ENCODE peak calls at places on chromosomes 12 and 14, in six cellular contexts. One of them, this sample, is unnamed.
A peak's percentile ranks its signal among the peaks of the same experiment; 100 is the strongest.

GRCh38 chr12:106633451-106633823 is 50.6 kb downstream of the RFX4 start:
- DNase-seq in lower leg skin: no peak
- DNase-seq in stimulated activated CD8-positive, alpha-beta memory T cell treated with anti-CD3 and anti-CD28 coated beads, Interleukin-2, amount 100 ng/mL, for 1 hour: no peak
- DNase-seq in CD8-positive, alpha-beta memory T cell: no peak
- DNase-seq in astrocyte: peak; percentile 36
- DNase-seq in GOT3: no peak
- DNase-seq in this sample: no peak

GRCh38 chr12:46787496-46788055 is 38.2 kb downstream of the SLC38A4 start:
- DNase-seq in lower leg skin: no peak
- DNase-seq in stimulated activated CD8-positive, alpha-beta memory T cell treated with anti-CD3 and anti-CD28 coated beads, Interleukin-2, amount 100 ng/mL, for 1 hour: no peak
- DNase-seq in CD8-positive, alpha-beta memory T cell: no peak
- DNase-seq in astrocyte: no peak
- DNase-seq in GOT3: no peak
- DNase-seq in this sample: no peak

GRCh38 chr14:68695326-68695768 is 97.5 kb downstream of the ZFP36L1 start:
- DNase-seq in lower leg skin: peak; percentile 80
- DNase-seq in stimulated activated CD8-positive, alpha-beta memory T cell treated with anti-CD3 and anti-CD28 coated beads, Interleukin-2, amount 100 ng/mL, for 1 hour: no peak
- DNase-seq in CD8-positive, alpha-beta memory T cell: no peak
- DNase-seq in astrocyte: peak; percentile 100
- DNase-seq in GOT3: peak; percentile 27
- DNase-seq in this sample: peak; percentile 84

GRCh38 chr12:50569321-50569720 is 64.5 kb downstream of the DIP2B start:
- DNase-seq in lower leg skin: no peak
- DNase-seq in stimulated activated CD8-positive, alpha-beta memory T cell treated with anti-CD3 and anti-CD28 coated beads, Interleukin-2, amount 100 ng/mL, for 1 hour: no peak
- DNase-seq in CD8-positive, alpha-beta memory T cell: no peak
- DNase-seq in astrocyte: no peak
- DNase-seq in GOT3: no peak
- DNase-seq in this sample: no peak

GRCh38 chr14:68085742-68086141 is 266.2 kb downstream of the RAD51B start:
- DNase-seq in lower leg skin: no peak
- DNase-seq in stimulated activated CD8-positive, alpha-beta memory T cell treated with anti-CD3 and anti-CD28 coated beads, Interleukin-2, amount 100 ng/mL, for 1 hour: no peak
- DNase-seq in CD8-positive, alpha-beta memory T cell: no peak
- DNase-seq in astrocyte: no peak
- DNase-seq in GOT3: no peak
- DNase-seq in this sample: no peak

GRCh38 chr12:95385246-95385645 is 88.7 kb upstream of the METAP2 start:
- DNase-seq in lower leg skin: no peak
- DNase-seq in stimulated activated CD8-positive, alpha-beta memory T cell treated with anti-CD3 and anti-CD28 coated beads, Interleukin-2, amount 100 ng/mL, for 1 hour: no peak
- DNase-seq in CD8-positive, alpha-beta memory T cell: no peak
- DNase-seq in astrocyte: peak; percentile 30
- DNase-seq in GOT3: no peak
- DNase-seq in this sample: peak; percentile 69

GRCh38 chr14:55976619-55977018 is 141.6 kb upstream of the PELI2 start:
- DNase-seq in lower leg skin: no peak
- DNase-seq in stimulated activated CD8-positive, alpha-beta memory T cell treated with anti-CD3 and anti-CD28 coated beads, Interleukin-2, amount 100 ng/mL, for 1 hour: no peak
- DNase-seq in CD8-positive, alpha-beta memory T cell: no peak
- DNase-seq in astrocyte: peak; percentile 16
- DNase-seq in GOT3: no peak
- DNase-seq in this sample: no peak

GRCh38 chr14:88045705-88046104 is 40.8 kb downstream of the GPR65 start:
- DNase-seq in lower leg skin: peak; percentile 27
- DNase-seq in stimulated activated CD8-positive, alpha-beta memory T cell treated with anti-CD3 and anti-CD28 coated beads, Interleukin-2, amount 100 ng/mL, for 1 hour: no peak
- DNase-seq in CD8-positive, alpha-beta memory T cell: no peak
- DNase-seq in astrocyte: no peak
- DNase-seq in GOT3: no peak
- DNase-seq in this sample: peak; percentile 69

GRCh38 chr12:124865728-124866127 is 2.1 kb upstream of the SCARB1 start:
- DNase-seq in lower leg skin: no peak
- DNase-seq in stimulated activated CD8-positive, alpha-beta memory T cell treated with anti-CD3 and anti-CD28 coated beads, Interleukin-2, amount 100 ng/mL, for 1 hour: no peak
- DNase-seq in CD8-positive, alpha-beta memory T cell: no peak
- DNase-seq in astrocyte: no peak
- DNase-seq in GOT3: no peak
- DNase-seq in this sample: no peak

GRCh38 chr12:25629341-25629740 is 76.3 kb upstream of the LMNTD1 start:
- DNase-seq in lower leg skin: no peak
- DNase-seq in stimulated activated CD8-positive, alpha-beta memory T cell treated with anti-CD3 and anti-CD28 coated beads, Interleukin-2, amount 100 ng/mL, for 1 hour: no peak
- DNase-seq in CD8-positive, alpha-beta memory T cell: no peak
- DNase-seq in astrocyte: no peak
- DNase-seq in GOT3: no peak
- DNase-seq in this sample: no peak

GRCh38 chr12:38669530-38669929 is 235.9 kb downstream of the CPNE8 start:
- DNase-seq in lower leg skin: no peak
- DNase-seq in stimulated activated CD8-positive, alpha-beta memory T cell treated with anti-CD3 and anti-CD28 coated beads, Interleukin-2, amount 100 ng/mL, for 1 hour: no peak
- DNase-seq in CD8-positive, alpha-beta memory T cell: no peak
- DNase-seq in astrocyte: no peak
- DNase-seq in GOT3: no peak
- DNase-seq in this sample: no peak

GRCh38 chr12:123788541-123788940 is 26.4 kb downstream of the DNAH10 start:
- DNase-seq in lower leg skin: no peak
- DNase-seq in stimulated activated CD8-positive, alpha-beta memory T cell treated with anti-CD3 and anti-CD28 coated beads, Interleukin-2, amount 100 ng/mL, for 1 hour: no peak
- DNase-seq in CD8-positive, alpha-beta memory T cell: no peak
- DNase-seq in astrocyte: no peak
- DNase-seq in GOT3: no peak
- DNase-seq in this sample: peak; percentile 16

GRCh38 chr12:78236264-78236663 is 405.6 kb downstream of the NAV3 start:
- DNase-seq in lower leg skin: no peak
- DNase-seq in stimulated activated CD8-positive, alpha-beta memory T cell treated with anti-CD3 and anti-CD28 coated beads, Interleukin-2, amount 100 ng/mL, for 1 hour: no peak
- DNase-seq in CD8-positive, alpha-beta memory T cell: no peak
- DNase-seq in astrocyte: peak; percentile 12
- DNase-seq in GOT3: no peak
- DNase-seq in this sample: no peak

GRCh38 chr14:68468437-68469207 is 324.2 kb downstream of the ZFP36L1 start:
- DNase-seq in lower leg skin: no peak
- DNase-seq in stimulated activated CD8-positive, alpha-beta memory T cell treated with anti-CD3 and anti-CD28 coated beads, Interleukin-2, amount 100 ng/mL, for 1 hour: no peak
- DNase-seq in CD8-positive, alpha-beta memory T cell: peak; percentile 9
- DNase-seq in astrocyte: peak; percentile 96
- DNase-seq in GOT3: no peak
- DNase-seq in this sample: no peak

GRCh38 chr12:56898938-56899337 is 35.3 kb downstream of the SDR9C7 start:
- DNase-seq in lower leg skin: no peak
- DNase-seq in stimulated activated CD8-positive, alpha-beta memory T cell treated with anti-CD3 and anti-CD28 coated beads, Interleukin-2, amount 100 ng/mL, for 1 hour: no peak
- DNase-seq in CD8-positive, alpha-beta memory T cell: no peak
- DNase-seq in astrocyte: no peak
- DNase-seq in GOT3: no peak
- DNase-seq in this sample: no peak

GRCh38 chr14:69554500-69554899 is 20.2 kb downstream of the CCDC177 start:
- DNase-seq in lower leg skin: no peak
- DNase-seq in stimulated activated CD8-positive, alpha-beta memory T cell treated with anti-CD3 and anti-CD28 coated beads, Interleukin-2, amount 100 ng/mL, for 1 hour: no peak
- DNase-seq in CD8-positive, alpha-beta memory T cell: no peak
- DNase-seq in astrocyte: no peak
- DNase-seq in GOT3: no peak
- DNase-seq in this sample: no peak

GRCh38 chr14:80714489-80714888 is 227.0 kb downstream of the CEP128 start:
- DNase-seq in lower leg skin: no peak
- DNase-seq in stimulated activated CD8-positive, alpha-beta memory T cell treated with anti-CD3 and anti-CD28 coated beads, Interleukin-2, amount 100 ng/mL, for 1 hour: no peak
- DNase-seq in CD8-positive, alpha-beta memory T cell: no peak
- DNase-seq in astrocyte: no peak
- DNase-seq in GOT3: no peak
- DNase-seq in this sample: no peak

GRCh38 chr12:47744005-47744651 is 14.6 kb downstream of the RAPGEF3 start:
- DNase-seq in lower leg skin: peak; percentile 49
- DNase-seq in stimulated activated CD8-positive, alpha-beta memory T cell treated with anti-CD3 and anti-CD28 coated beads, Interleukin-2, amount 100 ng/mL, for 1 hour: peak; percentile 44
- DNase-seq in CD8-positive, alpha-beta memory T cell: peak; percentile 39
- DNase-seq in astrocyte: no peak
- DNase-seq in GOT3: no peak
- DNase-seq in this sample: no peak

GRCh38 chr12:109056891-109057290 is 4.5 kb downstream of the USP30 start:
- DNase-seq in lower leg skin: no peak
- DNase-seq in stimulated activated CD8-positive, alpha-beta memory T cell treated with anti-CD3 and anti-CD28 coated beads, Interleukin-2, amount 100 ng/mL, for 1 hour: no peak
- DNase-seq in CD8-positive, alpha-beta memory T cell: no peak
- DNase-seq in astrocyte: no peak
- DNase-seq in GOT3: no peak
- DNase-seq in this sample: no peak

GRCh38 chr12:89863332-89863938 is 154.8 kb upstream of the ATP2B1 start:
- DNase-seq in lower leg skin: no peak
- DNase-seq in stimulated activated CD8-positive, alpha-beta memory T cell treated with anti-CD3 and anti-CD28 coated beads, Interleukin-2, amount 100 ng/mL, for 1 hour: peak; percentile 29
- DNase-seq in CD8-positive, alpha-beta memory T cell: peak; percentile 86
- DNase-seq in astrocyte: no peak
- DNase-seq in GOT3: no peak
- DNase-seq in this sample: no peak

GRCh38 chr12:97016163-97016562 is 109.1 kb downstream of the NEDD1 start:
- DNase-seq in lower leg skin: no peak
- DNase-seq in stimulated activated CD8-positive, alpha-beta memory T cell treated with anti-CD3 and anti-CD28 coated beads, Interleukin-2, amount 100 ng/mL, for 1 hour: no peak
- DNase-seq in CD8-positive, alpha-beta memory T cell: no peak
- DNase-seq in astrocyte: no peak
- DNase-seq in GOT3: no peak
- DNase-seq in this sample: no peak

GRCh38 chr12:57003395-57003794 is 3.0 kb downstream of the ZBTB39 start:
- DNase-seq in lower leg skin: no peak
- DNase-seq in stimulated activated CD8-positive, alpha-beta memory T cell treated with anti-CD3 and anti-CD28 coated beads, Interleukin-2, amount 100 ng/mL, for 1 hour: no peak
- DNase-seq in CD8-positive, alpha-beta memory T cell: no peak
- DNase-seq in astrocyte: no peak
- DNase-seq in GOT3: no peak
- DNase-seq in this sample: no peak

GRCh38 chr12:96907681-96908163 is 665 bp downstream of the NEDD1 start:
- DNase-seq in lower leg skin: no peak
- DNase-seq in stimulated activated CD8-positive, alpha-beta memory T cell treated with anti-CD3 and anti-CD28 coated beads, Interleukin-2, amount 100 ng/mL, for 1 hour: no peak
- DNase-seq in CD8-positive, alpha-beta memory T cell: peak; percentile 17
- DNase-seq in astrocyte: peak; percentile 36
- DNase-seq in GOT3: no peak
- DNase-seq in this sample: no peak

GRCh38 chr14:54267172-54267571 is 129.6 kb upstream of the CDKN3 start:
- DNase-seq in lower leg skin: no peak
- DNase-seq in stimulated activated CD8-positive, alpha-beta memory T cell treated with anti-CD3 and anti-CD28 coated beads, Interleukin-2, amount 100 ng/mL, for 1 hour: no peak
- DNase-seq in CD8-positive, alpha-beta memory T cell: no peak
- DNase-seq in astrocyte: no peak
- DNase-seq in GOT3: no peak
- DNase-seq in this sample: no peak

GRCh38 chr12:124321040-124321481 is 26.2 kb downstream of the RFLNA start:
- DNase-seq in lower leg skin: peak; percentile 43
- DNase-seq in stimulated activated CD8-positive, alpha-beta memory T cell treated with anti-CD3 and anti-CD28 coated beads, Interleukin-2, amount 100 ng/mL, for 1 hour: peak; percentile 26
- DNase-seq in CD8-positive, alpha-beta memory T cell: peak; percentile 18
- DNase-seq in astrocyte: peak; percentile 18
- DNase-seq in GOT3: no peak
- DNase-seq in this sample: peak; percentile 60

GRCh38 chr12:42962384-42962783 is 372.8 kb upstream of the PRICKLE1 start:
- DNase-seq in lower leg skin: no peak
- DNase-seq in stimulated activated CD8-positive, alpha-beta memory T cell treated with anti-CD3 and anti-CD28 coated beads, Interleukin-2, amount 100 ng/mL, for 1 hour: no peak
- DNase-seq in CD8-positive, alpha-beta memory T cell: no peak
- DNase-seq in astrocyte: no peak
- DNase-seq in GOT3: no peak
- DNase-seq in this sample: no peak

GRCh38 chr12:8081228-8081920 is 700 bp upstream of the NECAP1 start:
- DNase-seq in lower leg skin: no peak
- DNase-seq in stimulated activated CD8-positive, alpha-beta memory T cell treated with anti-CD3 and anti-CD28 coated beads, Interleukin-2, amount 100 ng/mL, for 1 hour: no peak
- DNase-seq in CD8-positive, alpha-beta memory T cell: no peak
- DNase-seq in astrocyte: no peak
- DNase-seq in GOT3: no peak
- DNase-seq in this sample: no peak

This sample was measured in tibial artery.